ENCODE peak calls at places on chromosomes 4 and X, in nine cellular contexts. P is transverse colon, H is colonic mucosa, A is fibroblast of lung, C is endodermal cell, O is GM12865, J is astrocyte of the cerebellum, U is SK-N-SH, L is AG09309. M is an unnamed sample.

GRCh38 chr4:71204056-71204455 is 134.8 kb upstream of the SLC4A4 start:
- DNase-seq in H (no peak), O (no peak), A (no peak), L (no peak), C (no peak), P (no peak), U (no peak), J (no peak), M (no peak)

GRCh38 chr4:69760455-69760854 is at the start of gene SULT1B1:
- DNase-seq in H (peak), L (no peak), A (peak), O (peak), U (no peak), P (peak), C (no peak), J (no peak), M (no peak)

GRCh38 chr4:18684932-18685331 is 663.4 kb upstream of the LCORL start:
- DNase-seq in J (no peak), H (no peak), A (no peak), O (no peak), P (no peak), U (no peak), C (no peak), L (no peak), M (no peak)

GRCh38 chr4:40525811-40526598 is 103.7 kb downstream of the RBM47 start:
- DNase-seq in A (peak), J (peak), C (peak), U (no peak), L (peak), H (no peak), O (no peak), P (no peak), M (peak)

GRCh38 chr4:165779950-165780670 is 92.9 kb upstream of the TLL1 start:
- DNase-seq in J (no peak), O (no peak), C (no peak), L (no peak), A (peak), P (no peak), U (no peak), H (no peak), M (no peak)

GRCh38 chr4:74161676-74162450 is 3.9 kb downstream of the MTHFD2L start:
- DNase-seq in C (no peak), U (no peak), P (no peak), H (no peak), A (peak), L (no peak), J (no peak), O (no peak), M (no peak)

GRCh38 chr4:81828991-81829390 is 357.3 kb upstream of the RASGEF1B start:
- DNase-seq in H (no peak), J (no peak), P (no peak), A (no peak), C (no peak), L (no peak), O (no peak), U (no peak), M (no peak)

GRCh38 chr4:120008075-120008474 is 58.6 kb downstream of the MAD2L1 start:
- DNase-seq in O (no peak), H (no peak), L (no peak), U (no peak), J (no peak), P (no peak), A (no peak), C (no peak), M (no peak)

GRCh38 chrX:17521871-17522693 is 147.1 kb downstream of the NHS start:
- DNase-seq in L (no peak), U (peak), J (no peak), C (peak), A (peak), H (peak), O (peak), P (peak), M (peak)

GRCh38 chrX:123797543-123798447 is 62.1 kb upstream of the XIAP start:
- DNase-seq in L (no peak), U (no peak), P (no peak), C (peak), J (no peak), H (no peak), A (no peak), O (no peak), M (no peak)

GRCh38 chr4:42904986-42905385 is 12.5 kb downstream of the GRXCR1 start:
- DNase-seq in O (no peak), J (no peak), L (no peak), C (no peak), P (no peak), U (no peak), H (no peak), A (no peak), M (no peak)

GRCh38 chr4:109433281-109434006 is at the start of gene SEC24B:
- DNase-seq in C (peak), H (peak), J (peak), U (peak), O (peak), P (peak), L (peak), A (peak), M (peak)

GRCh38 chrX:100973411-100973810 is 3.9 kb downstream of the ARL13A start:
- DNase-seq in H (no peak), U (no peak), O (no peak), A (peak), C (no peak), P (no peak), L (no peak), J (no peak), M (no peak)

GRCh38 chr4:77599378-77599777 is 6.2 kb upstream of the CXCL13 start:
- DNase-seq in L (no peak), C (peak), P (no peak), J (no peak), U (peak), O (peak), A (peak), H (peak), M (no peak)

GRCh38 chr4:153616005-153616555 is 68.0 kb upstream of the TLR2 start:
- DNase-seq in H (no peak), P (no peak), L (no peak), U (no peak), A (no peak), O (no peak), C (no peak), J (no peak), M (no peak)

GRCh38 chr4:144788469-144788868 is 142.5 kb downstream of the HHIP start:
- DNase-seq in U (no peak), J (no peak), P (no peak), O (no peak), H (no peak), C (no peak), L (no peak), A (no peak), M (no peak)

GRCh38 chrX:69095260-69095659 is 70.0 kb downstream of the PJA1 start:
- DNase-seq in A (no peak), P (no peak), L (no peak), U (no peak), C (no peak), J (no peak), O (no peak), H (no peak), M (no peak)

GRCh38 chr4:123838426-123838825 is 441.8 kb downstream of the SPRY1 start:
- DNase-seq in A (no peak), U (no peak), H (no peak), J (no peak), L (no peak), P (no peak), C (no peak), O (no peak), M (no peak)

GRCh38 chr4:41644915-41645295 is 103.6 kb downstream of the PHOX2B start:
- DNase-seq in P (no peak), O (no peak), A (no peak), U (no peak), L (no peak), H (no peak), C (no peak), J (no peak), M (no peak)

GRCh38 chr4:39308576-39308975 is 57.6 kb downstream of the RFC1 start:
- DNase-seq in P (no peak), C (no peak), U (no peak), L (no peak), A (no peak), J (no peak), H (no peak), O (no peak), M (no peak)

GRCh38 chr4:186714006-186714675 is 9.5 kb downstream of the FAT1 start:
- DNase-seq in U (no peak), L (no peak), C (no peak), H (no peak), O (no peak), P (no peak), A (no peak), J (no peak), M (no peak)

GRCh38 chr4:57064811-57065711 is 45.1 kb downstream of the IGFBP7 start:
- DNase-seq in H (no peak), A (peak), O (no peak), P (peak), L (peak), C (no peak), J (peak), U (peak), M (no peak)

GRCh38 chr4:57832083-57832482 is 721.9 kb upstream of the IGFBP7 start:
- DNase-seq in J (no peak), P (no peak), A (no peak), O (no peak), C (no peak), H (no peak), L (no peak), U (no peak), M (no peak)

GRCh38 chr4:109472343-109472761 is 38.7 kb downstream of the SEC24B start:
- DNase-seq in J (peak), O (no peak), A (peak), P (no peak), U (no peak), C (no peak), L (peak), H (no peak), M (peak)

GRCh38 chr4:82423245-82424054 is 6.8 kb downstream of the HNRNPDL start:
- DNase-seq in A (no peak), J (no peak), C (no peak), U (no peak), L (no peak), O (peak), H (no peak), P (no peak), M (peak)

GRCh38 chrX:49001521-49002090 is 458 bp downstream of the GRIPAP1 start:
- DNase-seq in H (peak), C (peak), O (peak), L (no peak), P (peak), J (no peak), U (peak), A (peak), M (no peak)

GRCh38 chrX:10099411-10099810 is 57.4 kb upstream of the CLCN4 start:
- DNase-seq in C (no peak), O (no peak), A (no peak), P (no peak), J (no peak), H (no peak), L (no peak), U (no peak), M (no peak)

GRCh38 chr4:76696109-76696508 is 201.8 kb downstream of the SOWAHB start:
- DNase-seq in L (no peak), C (peak), P (no peak), O (no peak), A (peak), H (no peak), U (no peak), J (no peak), M (no peak)

GRCh38 chrX:23825675-23826074 is 42.7 kb downstream of the SAT1 start:
- DNase-seq in A (no peak), P (no peak), H (no peak), U (no peak), J (no peak), L (no peak), C (no peak), O (no peak), M (no peak)

GRCh38 chr4:152997771-152998487 is 61.8 kb downstream of the FHDC1 start:
- DNase-seq in P (no peak), O (no peak), J (no peak), A (no peak), U (no peak), H (no peak), C (no peak), L (no peak), M (peak)

GRCh38 chrX:138756234-138756633 is 44.7 kb upstream of the FGF13 start:
- DNase-seq in O (no peak), H (peak), C (peak), U (no peak), J (peak), A (peak), L (no peak), P (no peak), M (no peak)

GRCh38 chr4:173934933-173935620 is 348.4 kb downstream of the FBXO8 start:
- DNase-seq in H (no peak), O (no peak), U (peak), P (no peak), L (no peak), J (no peak), A (no peak), C (no peak), M (no peak)

GRCh38 chr4:149897784-149898183 is 82.1 kb upstream of the IQCM start:
- DNase-seq in L (no peak), H (no peak), J (peak), A (peak), C (no peak), P (no peak), U (no peak), O (peak), M (no peak)

GRCh38 chrX:102651242-102651967 is at the start of gene GPRASP1:
- DNase-seq in C (peak), A (peak), H (peak), J (no peak), P (peak), L (no peak), O (no peak), U (peak), M (no peak)
- TF ChIP-seq CTCF in C (no peak), A (no peak), H (no peak), J (no peak), P (no peak), L (no peak), O (no peak), U (no peak), M (no peak)

GRCh38 chr4:114807759-114808404 is 209.3 kb downstream of the UGT8 start:
- DNase-seq in O (peak), C (peak), J (no peak), P (no peak), L (no peak), U (peak), A (peak), H (peak), M (no peak)
- TF ChIP-seq CTCF in O (peak), C (peak), J (peak), P (peak), L (peak), U (peak), A (peak), H (peak), M (peak)

GRCh38 chrX:88883205-88883604 is 136.2 kb downstream of the CPXCR1 start:
- DNase-seq in U (no peak), O (no peak), C (no peak), L (no peak), A (no peak), J (no peak), H (no peak), P (no peak), M (no peak)
- TF ChIP-seq CTCF in U (no peak), O (no peak), C (no peak), L (no peak), A (no peak), J (no peak), H (no peak), P (no peak), M (no peak)

DNA sequence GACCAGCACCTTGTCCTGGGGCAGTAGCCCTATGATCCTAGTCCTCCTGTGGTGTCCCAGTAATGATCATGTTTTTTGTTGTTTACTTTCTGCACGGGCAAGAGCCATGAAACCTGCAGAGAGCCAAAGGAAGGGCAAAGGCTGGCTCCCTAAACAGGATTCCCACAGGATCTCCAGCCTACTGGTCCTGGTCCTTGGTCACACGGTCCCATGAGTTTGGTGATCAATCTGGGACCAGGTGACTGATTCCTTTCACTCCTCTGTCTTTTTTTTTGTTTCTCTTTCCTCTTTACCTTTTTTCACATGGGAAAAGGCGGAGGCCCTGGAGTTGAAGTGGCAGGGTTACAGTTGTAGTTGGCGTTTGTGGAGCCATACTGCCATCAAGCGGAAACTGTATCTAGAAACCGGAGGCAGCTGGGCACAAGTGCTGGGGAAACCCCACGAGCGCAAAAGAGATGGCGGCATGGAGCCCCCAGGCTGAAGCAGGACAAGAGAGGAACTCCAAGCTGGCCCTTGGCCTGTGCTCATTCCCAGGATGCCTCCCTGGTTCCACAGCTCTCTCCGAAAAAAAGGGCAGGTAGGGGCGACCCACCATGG is 34.6 kb downstream of the NBDY start:
- DNase-seq in J (peak), U (peak), H (peak), P (peak), A (no peak), C (peak), O (peak), L (no peak), M (no peak)
- TF ChIP-seq CTCF in J (peak), U (peak), H (peak), P (peak), A (no peak), C (no peak), O (peak), L (peak), M (no peak)

DNA sequence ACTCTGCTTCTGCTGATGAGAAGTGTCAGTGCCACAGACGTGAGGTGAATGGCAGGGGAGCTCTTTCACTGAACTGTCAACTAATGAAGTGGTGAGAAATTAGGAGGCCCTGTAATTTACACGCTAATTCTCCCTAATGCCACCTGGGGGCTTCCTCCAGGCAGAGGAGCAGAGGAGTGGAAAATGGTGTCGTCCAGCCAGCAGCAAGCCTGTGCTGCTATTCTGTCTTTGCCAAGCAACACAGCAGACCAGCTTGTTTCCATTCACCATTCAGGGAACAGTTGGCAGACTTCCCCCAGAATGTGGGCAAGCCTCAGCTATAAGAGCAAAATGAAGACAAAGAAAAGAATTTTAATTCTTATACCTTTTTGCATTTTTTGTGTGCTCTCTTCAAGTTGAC is 245.2 kb upstream of the TET2 start:
- DNase-seq in U (no peak), O (peak), C (peak), L (no peak), J (peak), H (no peak), A (peak), P (no peak), M (no peak)
- TF ChIP-seq CTCF in U (no peak), O (no peak), C (peak), L (no peak), J (peak), H (no peak), A (no peak), P (no peak), M (no peak)

DNA sequence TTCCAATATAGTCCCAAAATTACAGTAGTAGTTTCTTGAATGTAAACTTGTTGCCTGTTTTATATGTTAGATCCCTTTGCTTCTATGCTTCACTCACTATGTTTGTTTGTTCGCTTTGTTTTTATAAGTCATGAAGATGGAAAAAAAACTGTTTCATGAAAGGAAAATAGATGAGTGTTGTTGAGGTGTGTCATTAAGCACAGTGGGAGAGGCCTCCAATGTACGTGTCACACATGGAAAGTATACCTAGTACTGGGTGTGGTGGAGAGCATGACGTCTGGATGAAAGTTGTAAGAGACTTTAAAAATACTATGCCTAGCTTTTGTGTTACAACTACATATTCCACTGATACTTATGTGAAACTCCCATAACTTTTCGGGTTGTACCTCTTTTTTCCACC is 28.4 kb downstream of the PLS3 start:
- DNase-seq in C (no peak), H (no peak), A (no peak), P (no peak), U (no peak), L (no peak), O (no peak), J (no peak), M (no peak)
- TF ChIP-seq CTCF in C (no peak), H (no peak), A (no peak), P (no peak), U (no peak), L (no peak), O (no peak), J (no peak), M (no peak)

GRCh38 chr4:151674804-151675290 is 86.0 kb downstream of the GATB start:
- DNase-seq in U (peak), C (peak), P (peak), J (no peak), O (no peak), L (no peak), A (peak), H (peak), M (no peak)
- TF ChIP-seq CTCF in U (no peak), C (peak), P (no peak), J (no peak), O (no peak), L (no peak), A (no peak), H (no peak), M (no peak)

GRCh38 chr4:143085224-143085623 is 99.5 kb upstream of the USP38 start:
- DNase-seq in U (no peak), A (peak), O (no peak), H (no peak), L (no peak), J (no peak), P (no peak), C (no peak), M (no peak)
- TF ChIP-seq CTCF in U (peak), A (no peak), O (no peak), H (no peak), L (peak), J (no peak), P (peak), C (peak), M (peak)

DNA sequence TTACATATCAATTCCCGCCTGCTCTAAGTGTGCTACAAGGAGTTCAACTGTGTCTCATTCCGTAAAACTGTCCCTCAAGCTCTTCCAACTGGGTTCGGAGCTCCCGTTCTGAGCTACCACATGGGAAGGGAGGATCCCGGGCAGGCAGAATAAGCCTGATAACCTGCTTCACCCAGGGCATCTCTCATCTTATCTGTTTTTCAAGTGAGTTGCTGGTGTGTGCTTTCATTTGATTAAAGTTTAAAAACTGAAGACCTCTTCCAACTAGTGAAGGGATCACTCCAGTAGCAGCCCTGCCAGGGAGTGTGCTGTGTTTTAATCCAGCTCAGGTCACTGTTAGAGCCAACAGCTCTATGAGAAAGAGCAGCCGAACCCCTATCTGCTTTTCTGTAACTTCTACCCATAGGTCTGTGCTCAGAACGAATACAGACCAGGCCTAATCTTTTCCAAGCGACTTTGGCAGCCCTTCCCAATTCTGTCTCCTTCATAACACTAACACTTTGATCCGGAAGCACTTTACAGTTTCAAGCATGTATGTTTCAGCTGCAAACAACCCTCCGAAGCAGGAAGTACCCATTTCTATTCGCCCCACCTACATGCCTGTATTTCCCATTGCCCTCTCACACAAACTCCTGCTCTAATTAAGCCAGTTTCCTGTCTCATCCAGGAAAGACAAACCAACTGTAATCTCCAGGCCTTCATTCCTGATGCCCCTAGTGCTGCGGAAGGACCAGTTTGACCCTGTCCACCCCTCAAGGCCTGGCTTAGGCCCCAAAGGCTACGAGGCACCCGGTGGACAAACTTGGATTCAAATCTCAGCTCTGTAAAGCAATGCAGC is 60.9 kb downstream of the IRF2 start:
- DNase-seq in J (no peak), U (no peak), P (no peak), A (no peak), H (peak), O (no peak), C (no peak), L (no peak), M (no peak)
- TF ChIP-seq CTCF in J (no peak), U (no peak), P (no peak), A (no peak), H (no peak), O (no peak), C (no peak), L (no peak), M (no peak)

GRCh38 chrX:129522184-129523059 is 868 bp downstream of the SMARCA1 start:
- DNase-seq in A (peak), O (no peak), L (no peak), C (peak), U (peak), P (peak), H (peak), J (no peak), M (peak)
- TF ChIP-seq CTCF in A (peak), O (no peak), L (peak), C (peak), U (peak), P (no peak), H (no peak), J (no peak), M (peak)